ENCODE peak calls at places on chromosomes 5 and 9, in four cellular contexts. One of them, this sample, is unnamed.

GRCh38 chr9:12784461-12785250 is 9.8 kb downstream of the LURAP1L start:
- DNase-seq in thyroid gland: peak
- DNase-seq in ovary: no peak
- DNase-seq in body of pancreas: peak
- DNase-seq in this sample: no peak

GRCh38 chr5:139593716-139594319 is 32.7 kb downstream of the UBE2D2 start:
- DNase-seq in thyroid gland: no peak
- DNase-seq in ovary: no peak
- DNase-seq in body of pancreas: no peak
- DNase-seq in this sample: no peak

GRCh38 chr5:137085206-137085605 is 413.9 kb downstream of the SPOCK1 start:
- DNase-seq in thyroid gland: no peak
- DNase-seq in ovary: no peak
- DNase-seq in body of pancreas: no peak
- DNase-seq in this sample: no peak

GRCh38 chr9:114367823-114368609 is 19.8 kb downstream of the AKNA start:
- DNase-seq in thyroid gland: no peak
- DNase-seq in ovary: no peak
- DNase-seq in body of pancreas: no peak
- DNase-seq in this sample: no peak

GRCh38 chr5:170254056-170254455 is 21.3 kb downstream of the C5orf58 start:
- DNase-seq in thyroid gland: no peak
- DNase-seq in ovary: no peak
- DNase-seq in body of pancreas: peak
- DNase-seq in this sample: no peak

GRCh38 chr5:36136581-36136980 is 15.1 kb downstream of the LMBRD2 start:
- DNase-seq in thyroid gland: no peak
- DNase-seq in ovary: no peak
- DNase-seq in body of pancreas: no peak
- DNase-seq in this sample: no peak

GRCh38 chr9:108569624-108570023 is 286.2 kb downstream of the ACTL7B start:
- DNase-seq in thyroid gland: no peak
- DNase-seq in ovary: no peak
- DNase-seq in body of pancreas: no peak
- DNase-seq in this sample: no peak

GRCh38 chr5:19739691-19740090 is 248.3 kb downstream of the CDH18 start:
- DNase-seq in thyroid gland: no peak
- DNase-seq in ovary: no peak
- DNase-seq in body of pancreas: no peak
- DNase-seq in this sample: no peak

GRCh38 chr5:4275232-4275631 is 679.6 kb downstream of the IRX1 start:
- DNase-seq in thyroid gland: no peak
- DNase-seq in ovary: no peak
- DNase-seq in body of pancreas: no peak
- DNase-seq in this sample: no peak

GRCh38 chr9:33415152-33416038 is 13.0 kb upstream of the AQP7 start:
- DNase-seq in thyroid gland: peak
- DNase-seq in ovary: peak
- DNase-seq in body of pancreas: peak
- DNase-seq in this sample: no peak

GRCh38 chr9:98955259-98955658 is 11.6 kb downstream of the COL15A1 start:
- DNase-seq in thyroid gland: no peak
- DNase-seq in ovary: no peak
- DNase-seq in body of pancreas: no peak
- DNase-seq in this sample: no peak

GRCh38 chr5:1965860-1966396 is 83.2 kb upstream of the IRX4 start:
- DNase-seq in thyroid gland: no peak
- DNase-seq in ovary: no peak
- DNase-seq in body of pancreas: no peak
- DNase-seq in this sample: no peak

GRCh38 chr5:1971944-1972343 is 89.2 kb upstream of the IRX4 start:
- DNase-seq in thyroid gland: no peak
- DNase-seq in ovary: no peak
- DNase-seq in body of pancreas: no peak
- DNase-seq in this sample: no peak

GRCh38 chr5:1966461-1966860 is 83.7 kb upstream of the IRX4 start:
- DNase-seq in thyroid gland: no peak
- DNase-seq in ovary: no peak
- DNase-seq in body of pancreas: no peak
- DNase-seq in this sample: peak

GRCh38 chr5:1963941-1964451 is 81.3 kb upstream of the IRX4 start:
- DNase-seq in thyroid gland: no peak
- DNase-seq in ovary: no peak
- DNase-seq in body of pancreas: no peak
- DNase-seq in this sample: peak

GRCh38 chr5:1967716-1968115 is 85.0 kb upstream of the IRX4 start:
- DNase-seq in thyroid gland: no peak
- DNase-seq in ovary: no peak
- DNase-seq in body of pancreas: no peak
- DNase-seq in this sample: peak
- TF ChIP-seq POLR2A in thyroid gland: no peak
- TF ChIP-seq POLR2A in ovary: no peak
- TF ChIP-seq POLR2A in body of pancreas: no peak
- TF ChIP-seq POLR2A in this sample: no peak

DNA sequence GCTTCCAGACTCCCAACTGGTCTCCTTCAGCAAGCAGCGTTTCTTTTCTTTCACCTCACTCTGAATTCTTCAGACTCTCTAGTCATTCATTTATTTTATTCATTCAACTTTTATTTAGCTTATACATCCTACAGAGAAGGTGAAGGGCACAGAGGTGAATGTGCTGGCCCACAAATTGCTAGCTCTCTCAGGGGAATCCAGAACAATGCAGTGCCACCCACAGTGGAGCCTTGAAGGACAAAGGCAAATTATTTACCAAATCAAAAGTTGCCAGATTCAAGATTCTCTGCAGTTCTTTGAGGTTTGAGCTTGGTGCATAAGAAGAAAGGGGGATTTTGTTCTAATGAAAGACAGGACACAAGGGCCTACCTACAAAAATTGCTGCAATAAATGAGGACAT is 29.7 kb downstream of the GRIA1 start:
- DNase-seq in thyroid gland: no peak
- DNase-seq in ovary: no peak
- DNase-seq in body of pancreas: no peak
- DNase-seq in this sample: no peak
- TF ChIP-seq POLR2A in thyroid gland: no peak
- TF ChIP-seq POLR2A in ovary: no peak
- TF ChIP-seq POLR2A in body of pancreas: no peak
- TF ChIP-seq POLR2A in this sample: no peak

GRCh38 chr5:157548513-157549282 is 26.9 kb downstream of the ADAM19 start:
- DNase-seq in thyroid gland: no peak
- DNase-seq in ovary: no peak
- DNase-seq in body of pancreas: peak
- DNase-seq in this sample: no peak
- TF ChIP-seq POLR2A in thyroid gland: no peak
- TF ChIP-seq POLR2A in ovary: no peak
- TF ChIP-seq POLR2A in body of pancreas: no peak
- TF ChIP-seq POLR2A in this sample: no peak

DNA sequence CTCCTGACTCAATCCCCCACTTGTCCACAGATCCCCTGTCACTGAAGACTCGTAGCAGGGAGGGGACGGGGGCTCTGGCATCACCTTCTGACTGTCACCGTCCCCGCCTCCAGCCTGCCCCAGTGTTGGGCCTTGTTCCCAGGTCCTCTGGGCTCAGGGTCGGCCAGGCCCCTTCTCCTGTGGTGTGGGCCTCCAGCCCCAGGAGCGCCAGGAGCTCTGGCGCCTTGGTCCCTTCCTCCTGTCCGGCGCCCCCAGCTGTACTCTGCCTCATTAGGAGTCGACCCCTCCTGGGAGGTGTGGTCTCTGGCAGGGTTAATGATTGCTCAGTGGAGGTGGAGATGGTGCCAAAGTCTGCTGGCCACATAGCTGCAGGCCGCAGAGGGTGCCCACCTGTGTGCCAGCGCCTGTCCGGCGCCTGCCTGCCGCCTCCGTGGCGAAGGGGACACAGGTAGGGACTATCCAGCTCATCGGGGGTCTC is at the start of gene CDHR2:
- DNase-seq in thyroid gland: no peak
- DNase-seq in ovary: no peak
- DNase-seq in body of pancreas: no peak
- DNase-seq in this sample: no peak
- TF ChIP-seq POLR2A in thyroid gland: no peak
- TF ChIP-seq POLR2A in ovary: no peak
- TF ChIP-seq POLR2A in body of pancreas: no peak
- TF ChIP-seq POLR2A in this sample: no peak

DNA sequence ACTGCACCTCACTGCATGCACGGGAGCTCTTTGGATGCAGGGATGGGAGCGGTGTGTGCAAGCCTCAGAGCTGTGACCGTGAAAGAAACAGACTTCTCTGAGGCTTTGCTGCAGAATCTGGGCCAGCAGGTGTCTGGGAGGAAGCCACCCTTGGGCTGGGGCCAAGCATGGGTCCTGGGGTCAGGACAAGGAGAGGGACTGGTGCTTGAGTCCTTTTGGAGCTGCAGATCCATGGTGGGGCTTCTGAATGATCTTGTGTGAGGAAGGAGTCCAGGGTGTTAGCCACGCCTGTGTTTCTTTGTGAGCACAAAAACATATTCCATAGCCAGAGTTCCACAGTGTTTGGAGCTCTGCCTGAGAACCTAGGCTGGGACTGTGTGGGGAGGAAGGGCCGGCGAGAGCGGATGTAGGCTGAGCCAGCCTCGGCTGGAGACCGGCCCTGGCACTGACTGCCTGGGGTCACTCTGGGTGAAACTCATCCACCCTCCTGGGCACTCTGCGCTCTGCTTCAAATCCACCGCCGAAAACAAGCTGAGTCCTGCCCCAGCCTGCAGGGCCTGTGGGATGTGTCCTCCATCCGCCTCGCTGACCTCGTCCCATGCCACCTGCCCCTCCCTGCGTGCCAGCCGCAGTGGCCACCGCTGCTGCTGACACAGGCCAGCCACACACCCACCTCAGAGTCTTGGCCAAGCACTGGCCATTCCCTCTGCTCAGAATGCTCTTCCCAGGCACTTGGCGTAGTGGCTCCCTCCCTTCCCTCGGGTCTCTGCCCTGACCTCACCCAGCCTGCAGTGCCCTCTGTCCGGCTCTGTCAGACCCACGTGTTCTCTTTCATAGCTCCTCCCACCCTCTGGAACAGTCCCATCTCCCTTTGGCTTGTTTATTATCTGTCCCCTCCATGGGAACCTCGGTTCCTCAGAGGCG is 26.7 kb downstream of the ERGIC1 start:
- DNase-seq in thyroid gland: peak
- DNase-seq in ovary: peak
- DNase-seq in body of pancreas: peak
- DNase-seq in this sample: no peak
- TF ChIP-seq POLR2A in thyroid gland: no peak
- TF ChIP-seq POLR2A in ovary: no peak
- TF ChIP-seq POLR2A in body of pancreas: peak
- TF ChIP-seq POLR2A in this sample: no peak